ENCODE peak calls at places on chromosomes 2 and 18, in ten cellular contexts. W is OCI-LY7; I is activated B cell treated with CpG ODN at 0.5 μM for 24 hours; P is epithelial cell of esophagus; R is CD4-positive, alpha-beta T cell; L is cardiac muscle cell; S is neural progenitor cell; C is progenitor cell of endocrine pancreas; V is IMR-90; U is breast epithelium. T is an unnamed sample.
A peak's percentile ranks its signal among the peaks of the same experiment; 100 is the strongest.

GRCh38 chr2:138722316-138722715 is 57.9 kb downstream of the NXPH2 start:
- DNase-seq in R (no peak), W (no peak), V (no peak), U (peak; percentile 69), I (no peak), P (no peak), S (no peak), C (no peak), L (no peak), T (no peak)

GRCh38 chr18:63180971-63181376 is 138.6 kb downstream of the BCL2 start:
- DNase-seq in L (no peak), W (no peak), S (no peak), I (no peak), R (no peak), P (no peak), C (no peak), V (no peak), U (no peak), T (no peak)

GRCh38 chr2:130156624-130157004 is 11.7 kb upstream of the CCDC74B start:
- DNase-seq in I (no peak), C (no peak), L (no peak), R (no peak), U (no peak), P (no peak), V (no peak), W (no peak), S (no peak), T (no peak)

GRCh38 chr2:198471291-198471690 is 666.9 kb downstream of the PLCL1 start:
- DNase-seq in I (no peak), W (peak; percentile 24), U (no peak), S (peak; percentile 9), R (no peak), C (no peak), P (peak; percentile 16), L (no peak), V (no peak), T (no peak)

GRCh38 chr2:238425979-238426567 is 654 bp upstream of the ASB1 start:
- DNase-seq in S (peak; percentile 84), I (no peak), W (peak; percentile 5), L (peak; percentile 85), C (no peak), U (no peak), P (peak; percentile 34), R (no peak), V (peak; percentile 68), T (no peak)

GRCh38 chr2:10963155-10963554 is 51.4 kb downstream of the KCNF1 start:
- DNase-seq in L (peak; percentile 23), R (no peak), P (no peak), U (no peak), I (no peak), V (peak; percentile 75), W (no peak), S (no peak), C (no peak), T (no peak)

GRCh38 chr2:11314482-11314881 is 30.0 kb downstream of the ROCK2 start:
- DNase-seq in U (no peak), L (peak; percentile 13), I (no peak), W (no peak), S (no peak), C (no peak), V (peak; percentile 48), P (no peak), R (no peak), T (no peak)

GRCh38 chr2:11553661-11554429 is 20.0 kb downstream of the GREB1 start:
- DNase-seq in U (no peak), P (no peak), V (peak; percentile 4), S (peak; percentile 48), W (no peak), C (no peak), R (no peak), L (peak; percentile 54), I (no peak), T (no peak)

GRCh38 chr18:26210147-26210546 is 16.1 kb upstream of the TAF4B start:
- DNase-seq in I (no peak), C (no peak), L (no peak), P (no peak), U (no peak), S (no peak), R (no peak), V (no peak), W (no peak), T (no peak)

GRCh38 chr18:55319517-55319905 is 268.5 kb downstream of the TCF4 start:
- DNase-seq in L (peak; percentile 48), W (no peak), R (no peak), P (no peak), U (no peak), S (no peak), V (peak; percentile 62), I (no peak), C (no peak), T (no peak)

GRCh38 chr18:50456285-50456684 is 81.4 kb downstream of the SKA1 start:
- DNase-seq in V (no peak), U (no peak), L (no peak), C (no peak), W (no peak), R (no peak), P (no peak), I (no peak), S (no peak), T (no peak)

GRCh38 chr2:105388971-105389381 is 9.9 kb downstream of the FHL2 start:
- DNase-seq in W (no peak), R (no peak), C (no peak), U (no peak), I (no peak), L (peak; percentile 87), S (no peak), P (no peak), V (peak; percentile 98), T (no peak)

GRCh38 chr2:149329068-149329467 is 1.3 kb upstream of the LYPD6 start:
- DNase-seq in W (no peak), S (no peak), V (no peak), P (peak; percentile 29), L (no peak), U (no peak), I (no peak), C (no peak), R (no peak), T (peak; percentile 47)
- TF ChIP-seq CTCF in W (peak; percentile 34), S (peak; percentile 58), V (peak; percentile 8), P (peak; percentile 40), L (peak; percentile 33), U (no peak), I (no peak), C (peak; percentile 57), R (no peak), T (peak; percentile 45)

GRCh38 chr2:225017098-225017685 is 25.1 kb downstream of the DOCK10 start:
- DNase-seq in L (no peak), P (no peak), R (no peak), V (no peak), I (no peak), S (no peak), W (no peak), C (no peak), U (no peak), T (no peak)
- TF ChIP-seq CTCF in L (no peak), P (no peak), R (no peak), V (peak; percentile 13), I (no peak), S (no peak), W (peak; percentile 19), C (no peak), U (no peak), T (no peak)

GRCh38 chr2:224362094-224362493 is 39.8 kb downstream of the FAM124B start:
- DNase-seq in I (no peak), L (no peak), R (no peak), V (no peak), U (no peak), C (no peak), S (no peak), W (no peak), P (no peak), T (no peak)

GRCh38 chr2:224363281-224363680 is 38.6 kb downstream of the FAM124B start:
- DNase-seq in P (no peak), L (no peak), C (no peak), S (no peak), R (no peak), I (no peak), W (no peak), U (no peak), V (no peak), T (no peak)

GRCh38 chr2:224357098-224357901 is 44.6 kb downstream of the FAM124B start:
- DNase-seq in I (no peak), U (no peak), V (peak; percentile 60), S (peak; percentile 64), L (peak; percentile 75), W (peak; percentile 75), R (peak; percentile 44), P (peak; percentile 75), C (peak; percentile 35), T (peak; percentile 67)

GRCh38 chr2:224360801-224361251 is 41.1 kb downstream of the FAM124B start:
- DNase-seq in P (peak; percentile 40), I (no peak), C (no peak), L (no peak), V (no peak), W (no peak), S (no peak), U (no peak), R (no peak), T (no peak)

GRCh38 chr2:224359569-224359968 is 42.3 kb downstream of the FAM124B start:
- DNase-seq in P (no peak), V (no peak), W (peak; percentile 33), R (no peak), C (no peak), U (no peak), I (no peak), S (peak; percentile 59), L (peak; percentile 11), T (peak; percentile 47)
- TF ChIP-seq CTCF in P (peak; percentile 20), V (peak; percentile 36), W (peak; percentile 66), R (no peak), C (peak; percentile 48), U (no peak), I (no peak), S (peak; percentile 56), L (peak; percentile 49), T (peak; percentile 32)

DNA sequence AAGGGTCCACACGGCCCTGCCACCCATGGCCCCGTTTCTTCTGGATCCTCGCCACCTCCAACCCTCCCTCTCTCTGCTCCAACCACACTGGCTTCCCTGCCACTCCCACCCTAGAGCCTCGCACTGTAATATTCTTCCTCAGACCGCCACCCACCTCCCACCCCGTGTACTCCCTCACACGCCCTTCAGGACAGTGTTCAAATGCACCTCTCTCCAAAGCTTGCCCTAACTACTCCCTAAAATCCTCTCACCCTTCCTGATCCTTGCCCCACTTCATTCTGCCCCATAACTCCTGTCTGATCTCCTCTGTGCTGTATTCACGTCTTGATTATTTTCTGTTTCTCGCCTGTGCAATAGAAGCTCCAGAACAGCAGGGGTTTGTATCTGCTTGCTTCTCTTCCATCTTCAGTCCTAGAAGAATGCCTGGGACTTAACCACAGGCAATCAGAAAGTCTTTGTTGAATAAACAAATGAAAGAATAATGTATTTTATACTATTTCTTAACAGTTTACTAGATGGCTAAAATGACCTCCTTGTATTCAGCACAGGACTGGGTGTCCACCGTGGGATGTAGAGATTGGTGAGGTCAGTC is 25.5 kb downstream of the EPB41L3 start:
- DNase-seq in L (peak; percentile 28), W (no peak), R (no peak), S (no peak), U (no peak), V (no peak), I (no peak), P (no peak), C (no peak), T (no peak)
- TF ChIP-seq CTCF in L (no peak), W (no peak), R (no peak), S (no peak), U (no peak), V (no peak), I (no peak), P (no peak), C (no peak), T (no peak)

T was measured in endothelial cell.